ENCODE peak calls at places on chromosome 13, in ten cellular contexts. One of them, this sample, is unnamed.

GRCh38 chr13:34776390-34776981 is 165.6 kb upstream of the NBEA start:
- DNase-seq in activated naive CD8-positive, alpha-beta T cell treated with anti-CD3 and anti-CD28 coated beads, Interleukin-2, amount 50 U/mL, for 16 hours: no peak
- DNase-seq in mucosa of gallbladder: no peak
- DNase-seq in endothelial cell: no peak
- DNase-seq in NAMALWA: no peak
- DNase-seq in naive B cell: no peak
- DNase-seq in EL: no peak
- DNase-seq in WERI-Rb-1: no peak
- DNase-seq in pons: no peak
- DNase-seq in NCI-H2029: no peak
- DNase-seq in this sample: peak

GRCh38 chr13:46893820-46894533 is 2.9 kb downstream of the HTR2A start:
- DNase-seq in activated naive CD8-positive, alpha-beta T cell treated with anti-CD3 and anti-CD28 coated beads, Interleukin-2, amount 50 U/mL, for 16 hours: peak
- DNase-seq in mucosa of gallbladder: peak
- DNase-seq in endothelial cell: peak
- DNase-seq in NAMALWA: peak
- DNase-seq in naive B cell: peak
- DNase-seq in EL: peak
- DNase-seq in WERI-Rb-1: peak
- DNase-seq in pons: peak
- DNase-seq in NCI-H2029: no peak
- DNase-seq in this sample: peak

GRCh38 chr13:26025196-26025595 is 26.6 kb downstream of the SHISA2 start:
- DNase-seq in activated naive CD8-positive, alpha-beta T cell treated with anti-CD3 and anti-CD28 coated beads, Interleukin-2, amount 50 U/mL, for 16 hours: no peak
- DNase-seq in mucosa of gallbladder: no peak
- DNase-seq in endothelial cell: no peak
- DNase-seq in NAMALWA: no peak
- DNase-seq in naive B cell: no peak
- DNase-seq in EL: no peak
- DNase-seq in WERI-Rb-1: no peak
- DNase-seq in pons: peak
- DNase-seq in NCI-H2029: no peak
- DNase-seq in this sample: no peak

GRCh38 chr13:66933994-66934393 is 296.1 kb downstream of the PCDH9 start:
- DNase-seq in activated naive CD8-positive, alpha-beta T cell treated with anti-CD3 and anti-CD28 coated beads, Interleukin-2, amount 50 U/mL, for 16 hours: no peak
- DNase-seq in mucosa of gallbladder: no peak
- DNase-seq in endothelial cell: no peak
- DNase-seq in NAMALWA: no peak
- DNase-seq in naive B cell: no peak
- DNase-seq in EL: peak
- DNase-seq in WERI-Rb-1: no peak
- DNase-seq in pons: no peak
- DNase-seq in NCI-H2029: no peak
- DNase-seq in this sample: peak

GRCh38 chr13:101576452-101576851 is 124.0 kb downstream of the ITGBL1 start:
- DNase-seq in activated naive CD8-positive, alpha-beta T cell treated with anti-CD3 and anti-CD28 coated beads, Interleukin-2, amount 50 U/mL, for 16 hours: no peak
- DNase-seq in mucosa of gallbladder: no peak
- DNase-seq in endothelial cell: no peak
- DNase-seq in NAMALWA: no peak
- DNase-seq in naive B cell: no peak
- DNase-seq in EL: peak
- DNase-seq in WERI-Rb-1: no peak
- DNase-seq in pons: no peak
- DNase-seq in NCI-H2029: no peak
- DNase-seq in this sample: peak

GRCh38 chr13:46388846-46389245 is 1.8 kb upstream of the RUBCNL start:
- DNase-seq in activated naive CD8-positive, alpha-beta T cell treated with anti-CD3 and anti-CD28 coated beads, Interleukin-2, amount 50 U/mL, for 16 hours: no peak
- DNase-seq in mucosa of gallbladder: no peak
- DNase-seq in endothelial cell: no peak
- DNase-seq in NAMALWA: peak
- DNase-seq in naive B cell: no peak
- DNase-seq in EL: no peak
- DNase-seq in WERI-Rb-1: no peak
- DNase-seq in pons: no peak
- DNase-seq in NCI-H2029: no peak
- DNase-seq in this sample: no peak

GRCh38 chr13:45933203-45934014 is 81.9 kb upstream of the SIAH3 start:
- DNase-seq in activated naive CD8-positive, alpha-beta T cell treated with anti-CD3 and anti-CD28 coated beads, Interleukin-2, amount 50 U/mL, for 16 hours: no peak
- DNase-seq in mucosa of gallbladder: no peak
- DNase-seq in endothelial cell: no peak
- DNase-seq in NAMALWA: no peak
- DNase-seq in naive B cell: no peak
- DNase-seq in EL: no peak
- DNase-seq in WERI-Rb-1: no peak
- DNase-seq in pons: no peak
- DNase-seq in NCI-H2029: no peak
- DNase-seq in this sample: no peak

GRCh38 chr13:108777421-108778420 is 148.3 kb downstream of the MYO16 start:
- DNase-seq in activated naive CD8-positive, alpha-beta T cell treated with anti-CD3 and anti-CD28 coated beads, Interleukin-2, amount 50 U/mL, for 16 hours: no peak
- DNase-seq in mucosa of gallbladder: no peak
- DNase-seq in endothelial cell: no peak
- DNase-seq in NAMALWA: no peak
- DNase-seq in naive B cell: no peak
- DNase-seq in EL: no peak
- DNase-seq in WERI-Rb-1: no peak
- DNase-seq in pons: no peak
- DNase-seq in NCI-H2029: no peak
- DNase-seq in this sample: peak

GRCh38 chr13:79211377-79211776 is 194.7 kb downstream of the RBM26 start:
- DNase-seq in activated naive CD8-positive, alpha-beta T cell treated with anti-CD3 and anti-CD28 coated beads, Interleukin-2, amount 50 U/mL, for 16 hours: no peak
- DNase-seq in mucosa of gallbladder: no peak
- DNase-seq in endothelial cell: no peak
- DNase-seq in NAMALWA: no peak
- DNase-seq in naive B cell: no peak
- DNase-seq in EL: no peak
- DNase-seq in WERI-Rb-1: no peak
- DNase-seq in pons: no peak
- DNase-seq in NCI-H2029: no peak
- DNase-seq in this sample: no peak

GRCh38 chr13:79631260-79631659 is 150.3 kb downstream of the NDFIP2 start:
- DNase-seq in activated naive CD8-positive, alpha-beta T cell treated with anti-CD3 and anti-CD28 coated beads, Interleukin-2, amount 50 U/mL, for 16 hours: no peak
- DNase-seq in mucosa of gallbladder: peak
- DNase-seq in endothelial cell: no peak
- DNase-seq in NAMALWA: no peak
- DNase-seq in naive B cell: no peak
- DNase-seq in EL: peak
- DNase-seq in WERI-Rb-1: no peak
- DNase-seq in pons: peak
- DNase-seq in NCI-H2029: no peak
- DNase-seq in this sample: peak

GRCh38 chr13:19161308-19161707 is 20.3 kb downstream of the TUBA3C start:
- DNase-seq in activated naive CD8-positive, alpha-beta T cell treated with anti-CD3 and anti-CD28 coated beads, Interleukin-2, amount 50 U/mL, for 16 hours: no peak
- DNase-seq in mucosa of gallbladder: no peak
- DNase-seq in endothelial cell: no peak
- DNase-seq in NAMALWA: no peak
- DNase-seq in naive B cell: no peak
- DNase-seq in EL: no peak
- DNase-seq in WERI-Rb-1: no peak
- DNase-seq in pons: no peak
- DNase-seq in NCI-H2029: no peak
- DNase-seq in this sample: no peak

GRCh38 chr13:59276436-59276835 is 887.3 kb downstream of the DIAPH3 start:
- DNase-seq in activated naive CD8-positive, alpha-beta T cell treated with anti-CD3 and anti-CD28 coated beads, Interleukin-2, amount 50 U/mL, for 16 hours: no peak
- DNase-seq in mucosa of gallbladder: no peak
- DNase-seq in endothelial cell: no peak
- DNase-seq in NAMALWA: no peak
- DNase-seq in naive B cell: no peak
- DNase-seq in EL: no peak
- DNase-seq in WERI-Rb-1: no peak
- DNase-seq in pons: no peak
- DNase-seq in NCI-H2029: no peak
- DNase-seq in this sample: no peak

GRCh38 chr13:25901460-25902376 is 150.1 kb downstream of the SHISA2 start:
- DNase-seq in activated naive CD8-positive, alpha-beta T cell treated with anti-CD3 and anti-CD28 coated beads, Interleukin-2, amount 50 U/mL, for 16 hours: no peak
- DNase-seq in mucosa of gallbladder: no peak
- DNase-seq in endothelial cell: no peak
- DNase-seq in NAMALWA: no peak
- DNase-seq in naive B cell: peak
- DNase-seq in EL: peak
- DNase-seq in WERI-Rb-1: no peak
- DNase-seq in pons: no peak
- DNase-seq in NCI-H2029: peak
- DNase-seq in this sample: peak

GRCh38 chr13:97306646-97307045 is 84.5 kb downstream of the MBNL2 start:
- DNase-seq in activated naive CD8-positive, alpha-beta T cell treated with anti-CD3 and anti-CD28 coated beads, Interleukin-2, amount 50 U/mL, for 16 hours: no peak
- DNase-seq in mucosa of gallbladder: no peak
- DNase-seq in endothelial cell: no peak
- DNase-seq in NAMALWA: no peak
- DNase-seq in naive B cell: no peak
- DNase-seq in EL: peak
- DNase-seq in WERI-Rb-1: no peak
- DNase-seq in pons: no peak
- DNase-seq in NCI-H2029: no peak
- DNase-seq in this sample: no peak

GRCh38 chr13:97222934-97223710 is 989 bp downstream of the MBNL2 start:
- DNase-seq in activated naive CD8-positive, alpha-beta T cell treated with anti-CD3 and anti-CD28 coated beads, Interleukin-2, amount 50 U/mL, for 16 hours: no peak
- DNase-seq in mucosa of gallbladder: no peak
- DNase-seq in endothelial cell: no peak
- DNase-seq in NAMALWA: no peak
- DNase-seq in naive B cell: no peak
- DNase-seq in EL: no peak
- DNase-seq in WERI-Rb-1: no peak
- DNase-seq in pons: peak
- DNase-seq in NCI-H2029: no peak
- DNase-seq in this sample: peak

GRCh38 chr13:112684444-112684843 is 5.4 kb upstream of the ATP11A start:
- DNase-seq in activated naive CD8-positive, alpha-beta T cell treated with anti-CD3 and anti-CD28 coated beads, Interleukin-2, amount 50 U/mL, for 16 hours: no peak
- DNase-seq in mucosa of gallbladder: no peak
- DNase-seq in endothelial cell: no peak
- DNase-seq in NAMALWA: no peak
- DNase-seq in naive B cell: no peak
- DNase-seq in EL: no peak
- DNase-seq in WERI-Rb-1: no peak
- DNase-seq in pons: no peak
- DNase-seq in NCI-H2029: no peak
- DNase-seq in this sample: no peak

GRCh38 chr13:112790735-112791641 is 101.2 kb downstream of the ATP11A start:
- DNase-seq in activated naive CD8-positive, alpha-beta T cell treated with anti-CD3 and anti-CD28 coated beads, Interleukin-2, amount 50 U/mL, for 16 hours: no peak
- DNase-seq in mucosa of gallbladder: no peak
- DNase-seq in endothelial cell: no peak
- DNase-seq in NAMALWA: no peak
- DNase-seq in naive B cell: no peak
- DNase-seq in EL: no peak
- DNase-seq in WERI-Rb-1: no peak
- DNase-seq in pons: no peak
- DNase-seq in NCI-H2029: no peak
- DNase-seq in this sample: no peak

GRCh38 chr13:28452755-28453154 is 42.2 kb downstream of the FLT1 start:
- DNase-seq in activated naive CD8-positive, alpha-beta T cell treated with anti-CD3 and anti-CD28 coated beads, Interleukin-2, amount 50 U/mL, for 16 hours: no peak
- DNase-seq in mucosa of gallbladder: no peak
- DNase-seq in endothelial cell: no peak
- DNase-seq in NAMALWA: no peak
- DNase-seq in naive B cell: no peak
- DNase-seq in EL: no peak
- DNase-seq in WERI-Rb-1: no peak
- DNase-seq in pons: no peak
- DNase-seq in NCI-H2029: no peak
- DNase-seq in this sample: no peak

GRCh38 chr13:26561636-26562537 is 4.4 kb downstream of the WASF3 start:
- DNase-seq in activated naive CD8-positive, alpha-beta T cell treated with anti-CD3 and anti-CD28 coated beads, Interleukin-2, amount 50 U/mL, for 16 hours: no peak
- DNase-seq in mucosa of gallbladder: no peak
- DNase-seq in endothelial cell: no peak
- DNase-seq in NAMALWA: no peak
- DNase-seq in naive B cell: no peak
- DNase-seq in EL: peak
- DNase-seq in WERI-Rb-1: peak
- DNase-seq in pons: no peak
- DNase-seq in NCI-H2029: no peak
- DNase-seq in this sample: no peak

GRCh38 chr13:24267801-24268200 is 41.6 kb upstream of the C1QTNF9 start:
- DNase-seq in activated naive CD8-positive, alpha-beta T cell treated with anti-CD3 and anti-CD28 coated beads, Interleukin-2, amount 50 U/mL, for 16 hours: no peak
- DNase-seq in mucosa of gallbladder: no peak
- DNase-seq in endothelial cell: no peak
- DNase-seq in NAMALWA: no peak
- DNase-seq in naive B cell: no peak
- DNase-seq in EL: no peak
- DNase-seq in WERI-Rb-1: no peak
- DNase-seq in pons: no peak
- DNase-seq in NCI-H2029: no peak
- DNase-seq in this sample: no peak

GRCh38 chr13:44331446-44331845 is 42.2 kb upstream of the SERP2 start:
- DNase-seq in activated naive CD8-positive, alpha-beta T cell treated with anti-CD3 and anti-CD28 coated beads, Interleukin-2, amount 50 U/mL, for 16 hours: no peak
- DNase-seq in mucosa of gallbladder: no peak
- DNase-seq in endothelial cell: no peak
- DNase-seq in NAMALWA: no peak
- DNase-seq in naive B cell: no peak
- DNase-seq in EL: no peak
- DNase-seq in WERI-Rb-1: no peak
- DNase-seq in pons: no peak
- DNase-seq in NCI-H2029: no peak
- DNase-seq in this sample: no peak

GRCh38 chr13:40946485-40946884 is 72.6 kb downstream of the ELF1 start:
- DNase-seq in activated naive CD8-positive, alpha-beta T cell treated with anti-CD3 and anti-CD28 coated beads, Interleukin-2, amount 50 U/mL, for 16 hours: no peak
- DNase-seq in mucosa of gallbladder: no peak
- DNase-seq in endothelial cell: no peak
- DNase-seq in NAMALWA: no peak
- DNase-seq in naive B cell: no peak
- DNase-seq in EL: no peak
- DNase-seq in WERI-Rb-1: no peak
- DNase-seq in pons: no peak
- DNase-seq in NCI-H2029: no peak
- DNase-seq in this sample: no peak

GRCh38 chr13:66809496-66809895 is 420.6 kb downstream of the PCDH9 start:
- DNase-seq in activated naive CD8-positive, alpha-beta T cell treated with anti-CD3 and anti-CD28 coated beads, Interleukin-2, amount 50 U/mL, for 16 hours: no peak
- DNase-seq in mucosa of gallbladder: no peak
- DNase-seq in endothelial cell: no peak
- DNase-seq in NAMALWA: no peak
- DNase-seq in naive B cell: no peak
- DNase-seq in EL: no peak
- DNase-seq in WERI-Rb-1: no peak
- DNase-seq in pons: no peak
- DNase-seq in NCI-H2029: peak
- DNase-seq in this sample: no peak

This sample was measured in PC-3.